ENCODE peak calls at places on chromosome 5, in six cellular contexts. U, X, R, K, O and I are unnamed samples.

GRCh38 chr5:157994271-157994691 is 135.3 kb upstream of the CLINT1 start:
- DNase-seq in U (no peak), K (no peak), O (no peak), R (no peak), X (no peak), I (no peak)

GRCh38 chr5:73120222-73121108 is at the start of gene TMEM171:
- DNase-seq in K (no peak), U (peak; percentile 87), O (peak; percentile 87), X (no peak), R (peak; percentile 44), I (no peak)

GRCh38 chr5:159324097-159324760 is 6.1 kb downstream of the IL12B start:
- DNase-seq in R (peak; percentile 24), O (no peak), K (no peak), U (no peak), X (no peak), I (no peak)

GRCh38 chr5:180027449-180028089 is 44.0 kb downstream of the RNF130 start:
- DNase-seq in R (no peak), K (no peak), X (no peak), O (no peak), U (peak; percentile 20), I (no peak)

GRCh38 chr5:160635046-160635445 is 213.4 kb downstream of the PTTG1 start:
- DNase-seq in X (no peak), R (no peak), K (no peak), O (peak; percentile 91), U (no peak), I (no peak)

GRCh38 chr5:112709416-112709815 is 28.3 kb upstream of the APC start:
- DNase-seq in R (peak; percentile 10), U (no peak), K (no peak), X (no peak), O (no peak), I (no peak)

GRCh38 chr5:128257096-128257495 is 173.5 kb downstream of the SLC12A2 start:
- DNase-seq in U (no peak), K (no peak), R (peak; percentile 26), X (no peak), O (no peak), I (no peak)

GRCh38 chr5:34685485-34686197 is 29.5 kb downstream of the RAI14 start:
- DNase-seq in U (no peak), X (no peak), K (no peak), R (peak; percentile 88), O (no peak), I (no peak)

GRCh38 chr5:6837095-6837494 is 123.9 kb downstream of the TENT4A start:
- DNase-seq in X (no peak), R (no peak), K (no peak), O (no peak), U (no peak), I (no peak)

GRCh38 chr5:79845448-79846197 is 145.4 kb downstream of the MTX3 start:
- DNase-seq in K (no peak), U (no peak), R (peak; percentile 44), O (no peak), X (no peak), I (no peak)

GRCh38 chr5:65078331-65078730 is 309.6 kb downstream of the CWC27 start:
- DNase-seq in R (no peak), X (no peak), K (no peak), U (no peak), O (no peak), I (no peak)

GRCh38 chr5:51731641-51732040 is 348.4 kb downstream of the ISL1 start:
- DNase-seq in O (no peak), X (no peak), U (no peak), R (peak; percentile 5), K (no peak), I (no peak)

GRCh38 chr5:80662108-80662507 is 7.3 kb upstream of the DHFR start:
- DNase-seq in K (no peak), U (no peak), O (no peak), R (no peak), X (no peak), I (no peak)

GRCh38 chr5:16673241-16673998 is 56.6 kb upstream of the RETREG1 start:
- DNase-seq in X (no peak), R (no peak), U (no peak), K (no peak), O (no peak), I (no peak)

GRCh38 chr5:150163547-150164059 is 3.0 kb upstream of the CDX1 start:
- DNase-seq in K (no peak), U (peak; percentile 23), O (peak; percentile 88), R (peak; percentile 59), X (no peak), I (no peak)

GRCh38 chr5:124712724-124713305 is 33.6 kb downstream of the ZNF608 start:
- DNase-seq in R (no peak), U (no peak), K (no peak), X (no peak), O (no peak), I (no peak)

GRCh38 chr5:98963019-98963418 is 34.2 kb upstream of the CHD1 start:
- DNase-seq in R (no peak), U (no peak), O (no peak), K (no peak), X (no peak), I (no peak)

GRCh38 chr5:113864437-113864836 is 350.9 kb downstream of the YTHDC2 start:
- DNase-seq in U (no peak), X (no peak), R (no peak), K (no peak), O (no peak), I (no peak)

GRCh38 chr5:112390327-112390726 is 28.8 kb downstream of the EPB41L4A start:
- DNase-seq in X (no peak), U (peak; percentile 63), O (peak; percentile 57), R (no peak), K (no peak), I (no peak)

GRCh38 chr5:32109236-32109635 is 64.9 kb downstream of the GOLPH3 start:
- DNase-seq in K (no peak), U (no peak), R (peak; percentile 16), O (no peak), X (no peak), I (no peak)

GRCh38 chr5:57174128-57174849 is 430 bp downstream of the GPBP1 start:
- DNase-seq in K (no peak), U (no peak), R (peak; percentile 31), X (no peak), O (no peak), I (no peak)

GRCh38 chr5:166562246-166562645 is 1729.2 kb upstream of the WWC1 start:
- DNase-seq in U (no peak), X (no peak), K (no peak), O (no peak), R (peak; percentile 3), I (no peak)

GRCh38 chr5:116303810-116304209 is 219.0 kb downstream of the COMMD10 start:
- DNase-seq in R (no peak), U (no peak), O (no peak), K (no peak), X (no peak), I (no peak)

GRCh38 chr5:111060169-111060568 is 11.3 kb upstream of the TSLP start:
- DNase-seq in R (no peak), U (no peak), O (no peak), K (no peak), X (no peak), I (no peak)

DNA sequence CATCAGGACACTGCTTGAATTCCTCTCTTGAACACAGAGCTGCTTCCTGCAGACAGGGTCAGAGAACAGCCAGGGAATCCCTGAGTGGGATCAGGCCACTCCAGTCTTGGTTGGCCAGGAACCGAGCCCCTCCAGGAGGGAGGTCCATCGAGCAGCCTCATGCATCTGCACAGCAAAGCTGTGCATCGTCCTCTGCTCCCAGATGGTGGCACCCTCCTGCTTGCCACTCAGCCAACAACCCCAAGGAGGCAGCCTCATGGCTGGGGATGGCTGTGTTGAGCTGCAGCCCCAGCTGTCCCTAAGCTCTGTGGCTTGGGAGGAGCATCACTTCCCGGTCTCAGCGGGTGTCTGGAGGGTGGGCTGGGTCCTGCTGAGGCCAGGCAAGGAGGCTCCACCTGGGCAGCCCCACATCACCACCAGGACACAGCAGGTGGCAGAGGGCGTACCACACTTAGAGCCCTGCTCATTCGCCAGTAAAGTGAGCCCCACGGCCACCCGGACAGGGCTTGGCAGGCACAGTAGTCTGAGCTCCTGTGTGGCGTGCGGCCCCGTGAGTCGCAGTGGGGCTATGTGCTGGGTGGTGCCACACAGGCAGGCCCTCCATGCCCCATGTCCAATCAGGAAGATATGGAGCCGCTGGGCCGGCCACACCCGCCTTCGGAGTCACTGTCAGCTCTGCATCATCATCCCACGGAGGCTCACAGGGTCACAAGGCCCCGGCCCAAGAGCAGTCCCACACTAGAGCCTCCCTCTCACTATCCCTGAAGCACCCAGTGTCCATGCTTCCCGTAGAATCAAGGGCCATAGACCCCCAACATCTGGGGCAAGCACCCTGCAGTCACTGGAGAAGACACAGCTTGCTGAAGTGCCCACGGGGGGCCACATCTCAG is 11.9 kb downstream of the LPCAT1 start:
- DNase-seq in R (no peak), X (no peak), U (peak; percentile 0), K (no peak), O (peak; percentile 16), I (no peak)
- TF ChIP-seq CTCF in R (peak; percentile 33), X (peak; percentile 35), U (no peak), K (peak; percentile 45), O (no peak), I (peak; percentile 53)

DNA sequence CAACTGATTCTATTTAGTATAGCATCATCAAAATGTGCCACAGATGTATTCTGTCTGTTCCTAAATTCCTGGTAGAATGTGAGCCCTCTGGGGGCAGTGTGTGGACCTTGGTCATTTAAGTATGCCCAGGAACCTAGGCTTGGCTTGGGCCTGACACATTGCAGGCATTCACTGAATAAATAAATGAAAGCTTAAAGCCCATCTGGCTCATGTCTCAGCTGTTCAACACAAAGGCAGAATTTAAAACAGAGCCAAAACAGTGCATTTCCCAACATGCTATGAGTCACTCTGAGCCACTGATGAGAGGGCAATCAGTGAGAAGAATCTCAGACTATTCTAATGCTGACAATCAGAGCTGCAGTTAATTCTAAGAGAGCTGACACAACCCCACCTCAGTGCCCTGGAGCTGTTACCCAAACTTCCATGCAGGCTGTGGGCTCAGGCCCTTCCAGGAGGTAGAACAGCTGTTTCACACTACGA is 8.1 kb downstream of the FAM193B start:
- DNase-seq in K (no peak), U (no peak), R (peak; percentile 97), O (peak; percentile 29), X (no peak), I (no peak)
- TF ChIP-seq CTCF in K (no peak), U (no peak), R (no peak), O (no peak), X (no peak), I (no peak)

GRCh38 chr5:59079622-59080620 is 497.0 kb downstream of the RAB3C start:
- DNase-seq in X (no peak), R (peak; percentile 97), U (no peak), O (no peak), K (no peak), I (no peak)
- TF ChIP-seq CTCF in X (no peak), R (no peak), U (no peak), O (no peak), K (no peak), I (no peak)

GRCh38 chr5:53178830-53179229 is 69.3 kb upstream of the MOCS2 start:
- DNase-seq in O (no peak), X (no peak), U (no peak), K (no peak), R (no peak), I (no peak)

GRCh38 chr5:53180971-53181370 is 71.4 kb upstream of the MOCS2 start:
- DNase-seq in O (no peak), R (no peak), K (no peak), X (no peak), U (no peak), I (no peak)

DNA sequence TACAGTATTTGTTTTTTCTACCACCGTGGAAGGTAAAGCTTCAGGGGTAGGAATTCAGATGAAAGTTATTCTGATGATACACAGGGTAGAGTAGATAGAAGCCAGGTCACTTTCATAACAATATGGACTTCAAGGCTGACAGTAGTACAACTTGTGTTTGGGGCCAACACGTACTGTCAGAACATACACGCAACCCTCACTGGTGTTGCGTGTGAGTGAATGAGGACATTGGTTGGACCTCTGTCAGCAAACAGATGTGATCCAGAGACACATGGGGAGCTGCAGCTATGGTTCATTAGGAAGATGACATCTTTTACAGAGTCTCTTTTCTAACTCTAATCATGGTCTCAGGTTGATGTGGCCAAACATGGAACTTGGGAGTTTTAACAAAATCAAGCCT is 70.1 kb upstream of the MOCS2 start:
- DNase-seq in X (no peak), U (no peak), R (no peak), K (no peak), O (no peak), I (no peak)
- TF ChIP-seq CTCF in X (no peak), U (no peak), R (no peak), K (no peak), O (no peak), I (no peak)